ENCODE peak calls at places on chromosomes 2 and 18, in eight cellular contexts. One of them, this sample, is unnamed. For H3K36me3 and H3K4me1, the result is how much of the 10 kb centered on the place peaks cover.

GRCh38 chr2:197423307-197423706 is 11.5 kb downstream of the SF3B1 start:
- DNase-seq in left lung: no peak
- DNase-seq in cardiac muscle cell: no peak
- DNase-seq in fibroblast of lung: no peak
- DNase-seq in upper lobe of right lung: no peak
- DNase-seq in uterus: no peak
- DNase-seq in CD8-positive, alpha-beta memory T cell: no peak
- DNase-seq in heart right ventricle: no peak
- DNase-seq in this sample: no peak

GRCh38 chr18:62523631-62524442 is 1.0 kb downstream of the ZCCHC2 start:
- DNase-seq in fibroblast of lung: peak
- DNase-seq in uterus: peak
- DNase-seq in cardiac muscle cell: peak
- DNase-seq in left lung: peak
- DNase-seq in heart right ventricle: peak
- DNase-seq in CD8-positive, alpha-beta memory T cell: peak
- DNase-seq in upper lobe of right lung: peak
- DNase-seq in this sample: peak

GRCh38 chr2:143128681-143129580 is at the start of gene ARHGAP15:
- DNase-seq in left lung: peak
- DNase-seq in heart right ventricle: peak
- DNase-seq in upper lobe of right lung: no peak
- DNase-seq in cardiac muscle cell: no peak
- DNase-seq in CD8-positive, alpha-beta memory T cell: peak
- DNase-seq in uterus: no peak
- DNase-seq in fibroblast of lung: no peak
- DNase-seq in this sample: no peak

GRCh38 chr2:11397046-11397445 is 52.6 kb upstream of the ROCK2 start:
- DNase-seq in CD8-positive, alpha-beta memory T cell: no peak
- DNase-seq in fibroblast of lung: no peak
- DNase-seq in cardiac muscle cell: peak
- DNase-seq in uterus: no peak
- DNase-seq in left lung: no peak
- DNase-seq in heart right ventricle: peak
- DNase-seq in upper lobe of right lung: peak
- DNase-seq in this sample: no peak

GRCh38 chr2:15729709-15730544 is 138.3 kb downstream of the DDX1 start:
- DNase-seq in fibroblast of lung: peak
- DNase-seq in left lung: no peak
- DNase-seq in heart right ventricle: no peak
- DNase-seq in CD8-positive, alpha-beta memory T cell: no peak
- DNase-seq in uterus: no peak
- DNase-seq in cardiac muscle cell: no peak
- DNase-seq in upper lobe of right lung: no peak
- DNase-seq in this sample: no peak

GRCh38 chr2:16652296-16653082 is 13.1 kb downstream of the CYRIA start:
- DNase-seq in CD8-positive, alpha-beta memory T cell: no peak
- DNase-seq in upper lobe of right lung: no peak
- DNase-seq in left lung: no peak
- DNase-seq in uterus: no peak
- DNase-seq in heart right ventricle: peak
- DNase-seq in fibroblast of lung: peak
- DNase-seq in cardiac muscle cell: no peak
- DNase-seq in this sample: peak

GRCh38 chr2:86025976-86026743 is 79.5 kb downstream of the POLR1A start:
- DNase-seq in left lung: no peak
- DNase-seq in fibroblast of lung: no peak
- DNase-seq in upper lobe of right lung: no peak
- DNase-seq in cardiac muscle cell: peak
- DNase-seq in heart right ventricle: no peak
- DNase-seq in CD8-positive, alpha-beta memory T cell: no peak
- DNase-seq in uterus: no peak
- DNase-seq in this sample: no peak

GRCh38 chr2:58235988-58236387 is 5.1 kb downstream of the FANCL start:
- DNase-seq in uterus: no peak
- DNase-seq in fibroblast of lung: no peak
- DNase-seq in heart right ventricle: no peak
- DNase-seq in cardiac muscle cell: no peak
- DNase-seq in CD8-positive, alpha-beta memory T cell: no peak
- DNase-seq in upper lobe of right lung: no peak
- DNase-seq in left lung: no peak
- DNase-seq in this sample: no peak

GRCh38 chr18:7618821-7619410 is 51.8 kb downstream of the PTPRM start:
- DNase-seq in fibroblast of lung: peak
- DNase-seq in left lung: no peak
- DNase-seq in cardiac muscle cell: no peak
- DNase-seq in heart right ventricle: no peak
- DNase-seq in uterus: no peak
- DNase-seq in upper lobe of right lung: no peak
- DNase-seq in CD8-positive, alpha-beta memory T cell: no peak
- DNase-seq in this sample: no peak

GRCh38 chr18:38693085-38693484 is 1127.5 kb upstream of the CELF4 start:
- DNase-seq in CD8-positive, alpha-beta memory T cell: no peak
- DNase-seq in fibroblast of lung: no peak
- DNase-seq in upper lobe of right lung: no peak
- DNase-seq in left lung: no peak
- DNase-seq in cardiac muscle cell: peak
- DNase-seq in uterus: no peak
- DNase-seq in heart right ventricle: no peak
- DNase-seq in this sample: no peak

GRCh38 chr2:48131503-48132293 is 225.4 kb upstream of the FBXO11 start:
- DNase-seq in left lung: no peak
- DNase-seq in upper lobe of right lung: no peak
- DNase-seq in fibroblast of lung: peak
- DNase-seq in cardiac muscle cell: no peak
- DNase-seq in heart right ventricle: no peak
- DNase-seq in uterus: peak
- DNase-seq in CD8-positive, alpha-beta memory T cell: no peak
- DNase-seq in this sample: no peak

GRCh38 chr2:156435725-156436476 is at the start of gene GPD2:
- DNase-seq in uterus: peak
- DNase-seq in left lung: peak
- DNase-seq in CD8-positive, alpha-beta memory T cell: peak
- DNase-seq in heart right ventricle: peak
- DNase-seq in upper lobe of right lung: peak
- DNase-seq in cardiac muscle cell: peak
- DNase-seq in fibroblast of lung: peak
- DNase-seq in this sample: peak

GRCh38 chr2:98027535-98027934 is 31.8 kb upstream of the TMEM131 start:
- DNase-seq in uterus: no peak
- DNase-seq in heart right ventricle: no peak
- DNase-seq in left lung: no peak
- DNase-seq in cardiac muscle cell: no peak
- DNase-seq in fibroblast of lung: peak
- DNase-seq in upper lobe of right lung: no peak
- DNase-seq in CD8-positive, alpha-beta memory T cell: no peak
- DNase-seq in this sample: no peak

GRCh38 chr18:35132284-35132910 is 91.2 kb downstream of the MAPRE2 start:
- DNase-seq in fibroblast of lung: no peak
- DNase-seq in heart right ventricle: no peak
- DNase-seq in cardiac muscle cell: peak
- DNase-seq in uterus: no peak
- DNase-seq in CD8-positive, alpha-beta memory T cell: no peak
- DNase-seq in upper lobe of right lung: no peak
- DNase-seq in left lung: no peak
- DNase-seq in this sample: no peak

GRCh38 chr2:12287220-12287751 is 429.4 kb upstream of the TRIB2 start:
- DNase-seq in upper lobe of right lung: no peak
- DNase-seq in heart right ventricle: no peak
- DNase-seq in cardiac muscle cell: no peak
- DNase-seq in fibroblast of lung: peak
- DNase-seq in left lung: no peak
- DNase-seq in CD8-positive, alpha-beta memory T cell: no peak
- DNase-seq in uterus: no peak
- DNase-seq in this sample: no peak

GRCh38 chr2:10360460-10361219 is 57.9 kb downstream of the HPCAL1 start:
- DNase-seq in CD8-positive, alpha-beta memory T cell: no peak
- DNase-seq in uterus: no peak
- DNase-seq in left lung: peak
- DNase-seq in heart right ventricle: no peak
- DNase-seq in fibroblast of lung: no peak
- DNase-seq in cardiac muscle cell: no peak
- DNase-seq in upper lobe of right lung: no peak
- DNase-seq in this sample: no peak

GRCh38 chr2:10362096-10362897 is 59.6 kb downstream of the HPCAL1 start:
- DNase-seq in cardiac muscle cell: no peak
- DNase-seq in uterus: no peak
- DNase-seq in CD8-positive, alpha-beta memory T cell: no peak
- DNase-seq in upper lobe of right lung: no peak
- DNase-seq in fibroblast of lung: no peak
- DNase-seq in left lung: peak
- DNase-seq in heart right ventricle: no peak
- DNase-seq in this sample: no peak

GRCh38 chr2:10361220-10361588 is 58.5 kb downstream of the HPCAL1 start:
- DNase-seq in cardiac muscle cell: no peak
- DNase-seq in fibroblast of lung: peak
- DNase-seq in heart right ventricle: no peak
- DNase-seq in uterus: no peak
- DNase-seq in upper lobe of right lung: no peak
- DNase-seq in CD8-positive, alpha-beta memory T cell: no peak
- DNase-seq in left lung: no peak
- DNase-seq in this sample: no peak

GRCh38 chr2:10363861-10364610 is 61.3 kb downstream of the HPCAL1 start:
- DNase-seq in left lung: peak
- DNase-seq in uterus: no peak
- DNase-seq in heart right ventricle: no peak
- DNase-seq in cardiac muscle cell: no peak
- DNase-seq in upper lobe of right lung: no peak
- DNase-seq in fibroblast of lung: no peak
- DNase-seq in CD8-positive, alpha-beta memory T cell: no peak
- DNase-seq in this sample: no peak

GRCh38 chr2:10362898-10363195 is 60.1 kb downstream of the HPCAL1 start:
- DNase-seq in fibroblast of lung: no peak
- DNase-seq in left lung: no peak
- DNase-seq in upper lobe of right lung: no peak
- DNase-seq in cardiac muscle cell: no peak
- DNase-seq in CD8-positive, alpha-beta memory T cell: no peak
- DNase-seq in uterus: no peak
- DNase-seq in heart right ventricle: no peak
- DNase-seq in this sample: no peak
- H3K27ac ChIP-seq in fibroblast of lung: no peak
- H3K27ac ChIP-seq in left lung: no peak
- H3K27ac ChIP-seq in upper lobe of right lung: no peak
- H3K27ac ChIP-seq in cardiac muscle cell: no peak
- H3K27ac ChIP-seq in CD8-positive, alpha-beta memory T cell: no peak
- H3K27ac ChIP-seq in uterus: no peak
- H3K27ac ChIP-seq in heart right ventricle: no peak
- H3K27ac ChIP-seq in this sample: no peak

GRCh38 chr18:45890606-45891005 is 65.1 kb downstream of the SIGLEC15 start:
- DNase-seq in upper lobe of right lung: no peak
- DNase-seq in fibroblast of lung: no peak
- DNase-seq in uterus: no peak
- DNase-seq in heart right ventricle: peak
- DNase-seq in CD8-positive, alpha-beta memory T cell: no peak
- DNase-seq in left lung: no peak
- DNase-seq in cardiac muscle cell: no peak
- DNase-seq in this sample: no peak
- H3K36me3 ChIP-seq in upper lobe of right lung: half or more
- H3K36me3 ChIP-seq in fibroblast of lung: under half
- H3K36me3 ChIP-seq in uterus: under half
- H3K36me3 ChIP-seq in heart right ventricle: under half
- H3K36me3 ChIP-seq in CD8-positive, alpha-beta memory T cell: under half
- H3K36me3 ChIP-seq in left lung: half or more
- H3K36me3 ChIP-seq in cardiac muscle cell: under half
- H3K36me3 ChIP-seq in this sample: under half

DNA sequence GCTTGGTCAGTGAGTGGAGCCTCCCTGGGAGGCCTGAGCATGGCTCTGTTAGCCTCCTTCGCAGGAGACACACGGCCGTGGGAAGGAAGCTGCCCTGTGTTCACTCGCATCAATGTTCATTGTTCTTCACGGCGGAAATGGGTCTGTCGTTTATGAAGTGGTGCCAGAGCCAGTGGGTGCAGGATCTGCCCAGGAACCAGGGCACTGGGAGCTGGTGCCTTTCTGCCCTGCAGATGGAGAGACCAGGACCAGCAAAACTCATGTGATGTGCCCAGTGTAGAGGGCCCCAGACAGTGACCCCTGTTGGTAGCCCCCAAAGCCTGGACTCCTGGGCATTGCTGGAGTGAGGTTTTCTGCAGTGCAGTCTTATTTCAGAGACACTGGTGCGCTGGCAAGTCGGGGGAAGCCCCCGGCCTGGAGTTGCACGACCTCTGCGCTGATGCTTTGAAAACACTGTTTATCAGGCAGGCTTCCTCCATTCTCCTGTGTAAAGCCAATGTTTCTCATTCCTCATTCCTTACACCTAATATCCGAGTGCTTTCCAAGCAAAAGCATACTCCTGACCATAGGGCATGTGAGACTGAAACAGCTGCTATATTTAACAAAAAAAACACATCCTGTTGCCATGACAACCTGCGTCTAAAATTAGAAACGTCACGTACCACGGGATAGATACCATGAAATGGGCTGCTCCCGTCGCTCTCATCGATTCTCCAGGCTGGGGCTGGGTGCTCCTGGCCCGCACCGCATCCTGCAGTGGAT is 268.6 kb downstream of the NDUFA10 start:
- DNase-seq in heart right ventricle: peak
- DNase-seq in uterus: no peak
- DNase-seq in CD8-positive, alpha-beta memory T cell: no peak
- DNase-seq in left lung: no peak
- DNase-seq in upper lobe of right lung: no peak
- DNase-seq in fibroblast of lung: no peak
- DNase-seq in cardiac muscle cell: no peak
- DNase-seq in this sample: no peak
- H3K4me1 ChIP-seq in heart right ventricle: under half
- H3K4me1 ChIP-seq in uterus: under half
- H3K4me1 ChIP-seq in CD8-positive, alpha-beta memory T cell: under half
- H3K4me1 ChIP-seq in left lung: under half
- H3K4me1 ChIP-seq in upper lobe of right lung: under half
- H3K4me1 ChIP-seq in fibroblast of lung: under half
- H3K4me1 ChIP-seq in cardiac muscle cell: under half
- H3K4me1 ChIP-seq in this sample: under half

GRCh38 chr2:24617431-24617830 is 126.4 kb downstream of the NCOA1 start:
- DNase-seq in left lung: no peak
- DNase-seq in heart right ventricle: no peak
- DNase-seq in cardiac muscle cell: no peak
- DNase-seq in upper lobe of right lung: no peak
- DNase-seq in fibroblast of lung: peak
- DNase-seq in uterus: no peak
- DNase-seq in CD8-positive, alpha-beta memory T cell: no peak
- DNase-seq in this sample: no peak
- H3K27ac ChIP-seq in left lung: no peak
- H3K27ac ChIP-seq in heart right ventricle: no peak
- H3K27ac ChIP-seq in cardiac muscle cell: no peak
- H3K27ac ChIP-seq in upper lobe of right lung: no peak
- H3K27ac ChIP-seq in fibroblast of lung: no peak
- H3K27ac ChIP-seq in uterus: no peak
- H3K27ac ChIP-seq in CD8-positive, alpha-beta memory T cell: no peak
- H3K27ac ChIP-seq in this sample: no peak